ENCODE peak calls at places on chromosomes 13 and 19, in four cellular contexts. One of them, this sample, is unnamed.

GRCh38 chr13:30156270-30156669 is 151.1 kb downstream of the KATNAL1 start:
- DNase-seq in neuronal stem cell: no peak
- DNase-seq in GM13977: no peak
- DNase-seq in activated naive CD4-positive, alpha-beta T cell treated with anti-CD3 and anti-CD28 coated beads, Interleukin-2, amount 50 U/mL, for 72 hours: no peak
- DNase-seq in this sample: no peak

GRCh38 chr19:11382898-11383705 is 1.0 kb downstream of the EPOR start:
- DNase-seq in activated naive CD4-positive, alpha-beta T cell treated with anti-CD3 and anti-CD28 coated beads, Interleukin-2, amount 50 U/mL, for 72 hours: no peak
- DNase-seq in neuronal stem cell: no peak
- DNase-seq in GM13977: peak
- DNase-seq in this sample: no peak

GRCh38 chr19:38932425-38933179 is 1.9 kb downstream of the MRPS12 start:
- DNase-seq in GM13977: peak
- DNase-seq in activated naive CD4-positive, alpha-beta T cell treated with anti-CD3 and anti-CD28 coated beads, Interleukin-2, amount 50 U/mL, for 72 hours: no peak
- DNase-seq in neuronal stem cell: no peak
- DNase-seq in this sample: no peak

GRCh38 chr13:72205773-72206172 is 338.8 kb upstream of the DACH1 start:
- DNase-seq in GM13977: no peak
- DNase-seq in neuronal stem cell: no peak
- DNase-seq in activated naive CD4-positive, alpha-beta T cell treated with anti-CD3 and anti-CD28 coated beads, Interleukin-2, amount 50 U/mL, for 72 hours: no peak
- DNase-seq in this sample: no peak

GRCh38 chr19:11881151-11881800 is 6.3 kb upstream of the ZNF69 start:
- DNase-seq in GM13977: peak
- DNase-seq in neuronal stem cell: peak
- DNase-seq in activated naive CD4-positive, alpha-beta T cell treated with anti-CD3 and anti-CD28 coated beads, Interleukin-2, amount 50 U/mL, for 72 hours: peak
- DNase-seq in this sample: peak

GRCh38 chr19:5090780-5091575 is 122.1 kb downstream of the KDM4B start:
- DNase-seq in neuronal stem cell: peak
- DNase-seq in GM13977: no peak
- DNase-seq in activated naive CD4-positive, alpha-beta T cell treated with anti-CD3 and anti-CD28 coated beads, Interleukin-2, amount 50 U/mL, for 72 hours: no peak
- DNase-seq in this sample: no peak

GRCh38 chr19:8261347-8261746 is 46.8 kb downstream of the CD320 start:
- DNase-seq in neuronal stem cell: no peak
- DNase-seq in GM13977: no peak
- DNase-seq in activated naive CD4-positive, alpha-beta T cell treated with anti-CD3 and anti-CD28 coated beads, Interleukin-2, amount 50 U/mL, for 72 hours: no peak
- DNase-seq in this sample: no peak

GRCh38 chr19:38665219-38665931 is 17.9 kb downstream of the ACTN4 start:
- DNase-seq in GM13977: no peak
- DNase-seq in activated naive CD4-positive, alpha-beta T cell treated with anti-CD3 and anti-CD28 coated beads, Interleukin-2, amount 50 U/mL, for 72 hours: no peak
- DNase-seq in neuronal stem cell: no peak
- DNase-seq in this sample: no peak

GRCh38 chr13:97391201-97391600 is 42.8 kb upstream of the RAP2A start:
- DNase-seq in activated naive CD4-positive, alpha-beta T cell treated with anti-CD3 and anti-CD28 coated beads, Interleukin-2, amount 50 U/mL, for 72 hours: no peak
- DNase-seq in GM13977: no peak
- DNase-seq in neuronal stem cell: no peak
- DNase-seq in this sample: no peak

GRCh38 chr13:75329723-75330122 is 152.2 kb downstream of the TBC1D4 start:
- DNase-seq in activated naive CD4-positive, alpha-beta T cell treated with anti-CD3 and anti-CD28 coated beads, Interleukin-2, amount 50 U/mL, for 72 hours: no peak
- DNase-seq in neuronal stem cell: no peak
- DNase-seq in GM13977: no peak
- DNase-seq in this sample: no peak

GRCh38 chr19:33134571-33135041 is 2.7 kb downstream of the WDR88 start:
- DNase-seq in activated naive CD4-positive, alpha-beta T cell treated with anti-CD3 and anti-CD28 coated beads, Interleukin-2, amount 50 U/mL, for 72 hours: no peak
- DNase-seq in GM13977: peak
- DNase-seq in neuronal stem cell: no peak
- DNase-seq in this sample: no peak